ENCODE peak calls at places on chromosome 9, in ten cellular contexts. O, V, G, H, T, J, X, C, N and D are unnamed samples.

GRCh38 chr9:134960701-134961181 is 43.0 kb upstream of the FCN1 start:
- DNase-seq in C (no peak), H (no peak), V (peak), G (no peak), J (no peak), O (no peak), T (no peak), X (peak), N (no peak), D (no peak)

GRCh38 chr9:135086597-135087488 is 625 bp upstream of the OLFM1 start:
- DNase-seq in X (no peak), V (no peak), H (peak), O (no peak), C (no peak), T (no peak), G (no peak), N (no peak), J (no peak), D (no peak)

GRCh38 chr9:37559855-37560592 is 16.2 kb downstream of the FBXO10 start:
- DNase-seq in N (no peak), O (no peak), V (no peak), J (no peak), H (no peak), C (no peak), T (no peak), G (no peak), X (no peak), D (no peak)

GRCh38 chr9:97525451-97525850 is 24.0 kb downstream of the TMOD1 start:
- DNase-seq in J (no peak), V (no peak), G (no peak), H (no peak), N (no peak), X (no peak), O (no peak), C (no peak), T (no peak), D (no peak)

GRCh38 chr9:138009456-138010273 is 132.1 kb downstream of the CACNA1B start:
- DNase-seq in J (no peak), V (no peak), O (no peak), X (no peak), H (peak), C (no peak), G (no peak), T (no peak), N (no peak), D (no peak)

GRCh38 chr9:127650511-127650910 is 38.4 kb downstream of the STXBP1 start:
- DNase-seq in V (no peak), N (no peak), C (no peak), G (no peak), T (no peak), J (no peak), O (no peak), X (no peak), H (no peak), D (no peak)

GRCh38 chr9:77854258-77854915 is 177.2 kb downstream of the GNAQ start:
- DNase-seq in J (no peak), V (no peak), T (no peak), C (no peak), G (no peak), X (no peak), O (no peak), H (no peak), N (no peak), D (no peak)

GRCh38 chr9:114343471-114344187 is 14.0 kb downstream of the ORM2 start:
- DNase-seq in G (no peak), J (peak), O (no peak), T (no peak), C (no peak), X (no peak), N (no peak), H (peak), V (no peak), D (no peak)

GRCh38 chr9:27676827-27677226 is 103.5 kb upstream of the C9orf72 start:
- DNase-seq in G (no peak), H (no peak), C (no peak), J (no peak), N (no peak), O (no peak), X (no peak), V (no peak), T (no peak), D (no peak)

GRCh38 chr9:3262831-3263544 is 262.8 kb downstream of the RFX3 start:
- DNase-seq in H (no peak), T (no peak), N (no peak), C (no peak), O (no peak), J (no peak), X (no peak), V (no peak), G (no peak), D (no peak)

GRCh38 chr9:2297771-2298170 is 282.6 kb downstream of the SMARCA2 start:
- DNase-seq in H (no peak), C (no peak), X (no peak), V (no peak), T (no peak), N (no peak), O (no peak), J (no peak), G (no peak), D (no peak)

GRCh38 chr9:99154356-99154755 is 49.4 kb downstream of the TGFBR1 start:
- DNase-seq in H (no peak), N (no peak), O (no peak), G (no peak), X (no peak), T (no peak), V (no peak), C (no peak), J (no peak), D (no peak)

GRCh38 chr9:118652258-118652657 is 717.0 kb downstream of the BRINP1 start:
- DNase-seq in H (no peak), V (no peak), X (no peak), J (no peak), N (no peak), T (no peak), C (no peak), O (no peak), G (no peak), D (no peak)

GRCh38 chr9:21964925-21965385 is 29.2 kb downstream of the CDKN2A start:
- DNase-seq in G (peak), V (no peak), H (no peak), T (peak), O (no peak), X (no peak), C (no peak), J (peak), N (peak), D (no peak)

GRCh38 chr9:114312513-114312875 is 10.4 kb upstream of the ORM1 start:
- DNase-seq in G (no peak), V (peak), O (no peak), H (no peak), J (no peak), T (no peak), X (no peak), C (no peak), N (peak), D (no peak)

GRCh38 chr9:16652511-16653101 is 217.9 kb downstream of the BNC2 start:
- DNase-seq in J (no peak), C (no peak), X (no peak), T (no peak), H (no peak), G (no peak), V (no peak), N (no peak), O (no peak), D (no peak)

GRCh38 chr9:17003576-17004240 is 131.1 kb upstream of the CNTLN start:
- DNase-seq in T (no peak), O (no peak), N (no peak), G (no peak), X (no peak), V (no peak), H (no peak), C (no peak), J (no peak), D (no peak)

GRCh38 chr9:105142406-105143092 is 101.9 kb upstream of the SLC44A1 start:
- DNase-seq in J (no peak), X (no peak), V (no peak), G (no peak), C (no peak), N (no peak), O (no peak), T (no peak), H (no peak), D (no peak)

GRCh38 chr9:13651969-13652663 is 372.6 kb upstream of the MPDZ start:
- DNase-seq in T (no peak), C (no peak), X (no peak), G (no peak), J (no peak), V (no peak), O (no peak), H (no peak), N (no peak), D (no peak)

GRCh38 chr9:7320139-7320538 is 479.4 kb downstream of the DMAC1 start:
- DNase-seq in N (no peak), T (no peak), H (no peak), C (no peak), J (peak), X (no peak), G (no peak), O (no peak), V (no peak), D (no peak)

GRCh38 chr9:123300554-123300953 is 32.2 kb upstream of the STRBP start:
- DNase-seq in J (no peak), V (no peak), C (no peak), G (no peak), T (no peak), X (no peak), H (no peak), O (no peak), N (no peak), D (no peak)

GRCh38 chr9:32161720-32162119 is 222.7 kb upstream of the ACO1 start:
- DNase-seq in H (no peak), V (no peak), T (no peak), C (no peak), X (no peak), G (no peak), O (no peak), N (no peak), J (no peak), D (no peak)

GRCh38 chr9:13661014-13661413 is 381.5 kb upstream of the MPDZ start:
- DNase-seq in C (no peak), J (no peak), X (no peak), O (no peak), G (no peak), H (no peak), V (no peak), T (no peak), N (no peak), D (no peak)

GRCh38 chr9:3040761-3041160 is 196.9 kb upstream of the PUM3 start:
- DNase-seq in H (no peak), J (no peak), X (no peak), T (no peak), C (no peak), N (no peak), V (no peak), G (no peak), O (no peak), D (no peak)

GRCh38 chr9:108994695-108995094 is 18.6 kb downstream of the CTNNAL1 start:
- DNase-seq in G (no peak), J (no peak), C (no peak), X (no peak), H (peak), N (peak), T (no peak), V (no peak), O (peak), D (no peak)

GRCh38 chr9:82036101-82036500 is 47.5 kb downstream of the SPATA31D1 start:
- DNase-seq in T (no peak), N (no peak), O (no peak), J (no peak), G (no peak), V (no peak), X (no peak), C (no peak), H (no peak), D (no peak)

GRCh38 chr9:124590886-124591641 is 83.9 kb upstream of the NR5A1 start:
- DNase-seq in T (no peak), J (no peak), V (no peak), G (no peak), X (no peak), N (no peak), C (no peak), H (no peak), O (no peak), D (no peak)

GRCh38 chr9:34884732-34885131 is 73.4 kb upstream of the PHF24 start:
- DNase-seq in X (no peak), N (no peak), T (no peak), C (no peak), V (no peak), O (no peak), H (no peak), G (no peak), J (no peak), D (no peak)

GRCh38 chr9:112115955-112116354 is 59.1 kb downstream of the SUSD1 start:
- DNase-seq in G (no peak), C (no peak), H (no peak), V (no peak), O (no peak), T (no peak), N (no peak), X (no peak), J (no peak), D (no peak)

GRCh38 chr9:36151306-36152210 is 15.0 kb downstream of the GLIPR2 start:
- DNase-seq in H (peak), C (peak), X (no peak), G (peak), V (no peak), T (no peak), N (peak), O (no peak), J (no peak), D (no peak)

GRCh38 chr9:108142504-108143201 is 653.1 kb upstream of the KLF4 start:
- DNase-seq in T (peak), J (peak), C (no peak), O (peak), V (no peak), G (no peak), X (no peak), H (peak), N (peak), D (peak)

GRCh38 chr9:136672431-136673087 is 9.8 kb downstream of the EGFL7 start:
- DNase-seq in O (no peak), G (no peak), C (no peak), J (no peak), H (no peak), V (no peak), N (no peak), X (no peak), T (no peak), D (no peak)
- H3K27ac ChIP-seq in O (no peak), G (no peak), C (no peak), J (peak), H (peak), V (no peak), N (no peak), X (no peak), T (no peak), D (no peak)

GRCh38 chr9:133456409-133456808 is 3.4 kb upstream of the CACFD1 start:
- DNase-seq in O (no peak), X (no peak), H (no peak), J (no peak), N (no peak), C (no peak), T (no peak), V (no peak), G (no peak), D (no peak)
- TF ChIP-seq CTCF in O (no peak), X (no peak), H (no peak), J (no peak), N (no peak), C (no peak), T (peak), V (no peak), G (no peak), D (no peak)

GRCh38 chr9:129776566-129776937 is 23.7 kb upstream of the PTGES start:
- DNase-seq in X (no peak), J (no peak), V (no peak), G (no peak), O (no peak), T (no peak), C (no peak), H (no peak), N (no peak), D (no peak)

GRCh38 chr9:129774791-129775149 is 21.9 kb upstream of the PTGES start:
- DNase-seq in O (no peak), J (no peak), T (no peak), X (no peak), C (no peak), H (no peak), V (no peak), G (no peak), N (no peak), D (no peak)

GRCh38 chr9:129770741-129771140 is 17.9 kb upstream of the PTGES start:
- DNase-seq in C (no peak), H (no peak), V (no peak), G (no peak), J (no peak), T (no peak), O (no peak), X (no peak), N (no peak), D (no peak)

GRCh38 chr9:129775443-129775842 is 22.6 kb upstream of the PTGES start:
- DNase-seq in X (no peak), H (no peak), G (no peak), V (no peak), J (no peak), C (no peak), N (no peak), O (no peak), T (no peak), D (no peak)

DNA sequence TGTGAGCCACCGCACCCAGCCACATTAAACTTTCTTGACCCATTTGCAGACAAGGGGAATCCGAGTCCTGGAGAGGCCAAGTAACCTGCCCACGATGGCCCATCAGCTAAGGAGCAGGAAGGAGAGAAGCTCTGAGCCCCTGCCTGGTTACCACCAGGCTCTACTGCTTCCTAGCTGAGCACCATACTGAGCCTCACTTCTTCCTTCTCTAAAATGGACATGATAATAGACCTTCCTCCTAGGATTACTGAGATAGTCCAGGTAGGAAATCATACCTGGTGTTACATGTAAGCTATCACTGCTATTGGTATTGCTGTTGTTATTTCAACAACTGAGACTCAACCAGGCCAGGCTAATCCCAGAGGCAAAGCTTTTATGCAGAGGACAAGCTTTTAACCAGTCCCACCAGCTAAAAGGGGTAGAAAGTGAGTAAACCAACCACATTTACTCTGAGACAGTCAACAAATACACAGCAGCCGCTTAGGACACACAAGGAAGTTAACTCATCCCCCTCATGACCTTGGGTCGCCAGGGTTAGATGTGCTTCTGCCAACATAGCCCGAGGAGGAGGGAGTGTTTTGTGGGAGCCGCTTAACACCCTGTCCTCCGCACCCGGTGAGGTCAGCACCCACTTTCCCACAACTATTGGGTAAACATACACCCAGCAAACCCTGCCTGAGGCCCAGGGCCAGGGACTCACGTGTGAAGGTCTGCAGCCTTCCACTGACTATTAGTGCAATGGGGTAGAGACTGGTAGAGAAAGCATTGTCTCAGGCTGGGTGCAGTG is 20.6 kb upstream of the PTGES start:
- DNase-seq in N (peak), V (peak), G (no peak), T (no peak), C (no peak), X (no peak), O (no peak), J (no peak), H (no peak), D (peak)
- H3K27ac ChIP-seq in N (peak), V (peak), G (no peak), T (no peak), C (no peak), X (no peak), O (no peak), J (no peak), H (no peak), D (no peak)

GRCh38 chr9:69996947-69997346 is 46.7 kb upstream of the MAMDC2 start:
- DNase-seq in N (no peak), X (no peak), V (no peak), G (no peak), H (no peak), C (no peak), O (peak), J (peak), T (no peak), D (no peak)
- TF ChIP-seq CTCF in N (no peak), X (no peak), V (no peak), G (no peak), H (no peak), C (no peak), O (no peak), J (no peak), T (no peak), D (no peak)

DNA sequence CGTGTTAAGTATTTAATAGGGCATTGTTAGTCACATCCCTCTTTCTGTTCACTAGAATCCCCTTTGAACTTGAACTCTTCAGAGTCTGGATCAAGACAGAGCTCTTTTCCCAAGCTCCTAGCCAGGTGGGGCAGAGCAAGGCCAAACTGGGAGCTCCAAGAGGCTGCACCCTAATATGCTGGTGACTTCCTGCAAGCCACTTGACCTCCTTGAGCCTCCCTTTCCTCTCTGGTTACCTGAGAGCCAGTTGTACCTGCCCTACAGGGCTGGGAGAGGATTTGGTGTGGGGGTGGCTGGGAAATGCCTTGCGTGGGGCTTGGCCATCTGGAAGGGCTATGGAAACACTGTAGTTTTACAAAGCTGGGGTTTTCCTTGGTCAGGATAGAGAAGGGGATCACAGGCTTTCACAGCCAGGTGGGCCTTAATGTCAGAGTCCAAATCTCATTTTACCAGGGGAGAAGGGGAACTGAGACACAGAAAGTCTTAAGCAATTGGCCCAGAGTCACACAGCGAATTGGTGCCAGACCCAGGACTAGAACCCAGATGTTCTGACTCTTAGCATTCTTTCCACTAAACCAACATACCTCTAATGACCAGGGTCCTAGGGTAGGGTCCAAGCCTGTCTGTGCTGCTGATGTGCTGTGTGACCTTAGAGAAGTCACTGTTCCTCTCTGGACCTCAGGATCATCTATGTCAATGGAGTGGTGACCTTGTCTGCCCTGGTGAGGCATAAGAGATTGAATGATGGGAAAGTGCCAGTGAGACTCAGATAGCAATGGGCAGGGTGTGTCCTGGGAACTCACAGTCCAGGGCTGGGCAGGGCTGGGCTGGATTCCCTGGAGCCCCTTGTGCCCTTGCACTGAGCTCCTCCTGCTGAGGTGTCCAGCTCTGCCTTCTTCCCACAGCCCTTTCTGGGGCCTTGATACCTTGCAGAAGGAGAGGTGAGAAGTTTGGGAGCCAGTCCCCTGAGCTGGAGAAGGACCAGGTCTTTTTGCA is 35.8 kb downstream of the GSN start:
- DNase-seq in O (no peak), G (no peak), X (no peak), J (no peak), N (no peak), V (no peak), H (no peak), T (no peak), C (no peak), D (no peak)
- H3K27ac ChIP-seq in O (no peak), G (no peak), X (no peak), J (no peak), N (no peak), V (no peak), H (peak), T (no peak), C (no peak), D (peak)

DNA sequence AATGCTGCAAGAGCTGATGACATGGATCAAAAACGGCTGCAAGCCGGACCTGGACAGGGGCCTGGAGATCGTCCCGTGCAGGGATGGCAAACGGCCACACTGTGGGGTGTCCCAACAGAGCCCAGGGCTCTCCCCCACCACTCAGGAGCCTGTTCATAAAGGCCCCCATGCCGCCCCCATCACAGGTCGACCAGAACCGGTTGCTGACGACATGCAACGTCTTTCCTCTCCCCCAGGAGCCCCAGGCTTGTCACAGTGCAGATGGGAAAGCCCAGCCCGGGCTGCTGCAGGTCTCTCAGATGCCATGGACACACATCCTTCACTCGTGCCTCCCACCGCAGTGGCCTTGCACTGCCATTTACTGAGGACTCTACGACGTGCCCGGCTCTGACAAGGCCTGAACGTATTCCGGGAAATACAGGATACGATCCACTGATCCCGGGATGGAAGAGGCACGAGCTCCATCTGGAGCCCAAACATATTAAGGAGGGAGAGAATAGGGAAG is 76.5 kb upstream of the SARDH start:
- DNase-seq in X (no peak), T (no peak), C (no peak), J (no peak), O (no peak), N (no peak), G (no peak), V (no peak), H (peak), D (no peak)
- TF ChIP-seq CTCF in X (no peak), T (no peak), C (no peak), J (no peak), O (no peak), N (no peak), G (no peak), V (no peak), H (no peak), D (no peak)